ENCODE peak calls at places on chromosomes 13 and 19, in four cellular contexts. N, V, X and M are unnamed samples.

GRCh38 chr19:49368711-49369358 is 5.2 kb downstream of the DKKL1 start:
- DNase-seq in N (no peak), V (no peak), X (no peak), M (no peak)

GRCh38 chr13:98909016-98909415 is 68.8 kb downstream of the DOCK9 start:
- DNase-seq in V (no peak), X (peak; percentile 35), N (no peak), M (no peak)

GRCh38 chr13:88586263-88586662 is 915.1 kb downstream of the SLITRK5 start:
- DNase-seq in V (no peak), X (no peak), N (no peak), M (no peak)

GRCh38 chr19:33221641-33222040 is 4.0 kb downstream of the SLC7A10 start:
- DNase-seq in N (no peak), V (no peak), X (no peak), M (no peak)

GRCh38 chr13:101026736-101027398 is 352.3 kb upstream of the TMTC4 start:
- DNase-seq in V (no peak), X (no peak), N (no peak), M (no peak)

GRCh38 chr19:4278926-4279529 is at the start of gene SHD:
- DNase-seq in X (no peak), N (no peak), V (no peak), M (no peak)

GRCh38 chr19:33876192-33876591 is 79.5 kb downstream of the KCTD15 start:
- DNase-seq in X (no peak), V (no peak), N (no peak), M (no peak)

GRCh38 chr13:32150239-32150638 is 118.7 kb downstream of the FRY start:
- DNase-seq in X (peak; percentile 47), V (no peak), N (no peak), M (no peak)

GRCh38 chr13:77860621-77861020 is 58.0 kb downstream of the EDNRB start:
- DNase-seq in V (no peak), X (peak; percentile 35), N (no peak), M (no peak)

GRCh38 chr13:93755341-93755740 is 528.7 kb downstream of the GPC6 start:
- DNase-seq in V (no peak), X (no peak), N (no peak), M (no peak)

GRCh38 chr19:33719366-33720154 is 77.1 kb upstream of the KCTD15 start:
- DNase-seq in V (peak; percentile 32), X (no peak), N (no peak), M (no peak)

GRCh38 chr19:18167975-18168645 is 5.5 kb upstream of the IFI30 start:
- DNase-seq in V (peak; percentile 67), X (peak; percentile 66), N (no peak), M (peak; percentile 61)

GRCh38 chr13:110329798-110330461 is 22.8 kb downstream of the COL4A2 start:
- DNase-seq in X (peak; percentile 30), V (no peak), N (no peak), M (no peak)

GRCh38 chr13:40776681-40777165 is 5.7 kb upstream of the MRPS31 start:
- DNase-seq in N (no peak), X (peak; percentile 21), V (no peak), M (peak; percentile 21)

GRCh38 chr19:17739121-17739875 is 12.0 kb upstream of the FCHO1 start:
- DNase-seq in V (no peak), X (peak; percentile 23), N (no peak), M (peak; percentile 65)

GRCh38 chr19:19170053-19170945 is at the start of gene MEF2B:
- DNase-seq in X (peak; percentile 86), N (peak; percentile 43), V (peak; percentile 73), M (peak; percentile 83)

GRCh38 chr13:50323440-50324070 is 308.3 kb downstream of the KCNRG start:
- DNase-seq in N (no peak), X (peak; percentile 91), V (no peak), M (no peak)

GRCh38 chr19:16070366-16070990 is 5.8 kb upstream of the TPM4 start:
- DNase-seq in V (peak; percentile 79), N (no peak), X (peak; percentile 25), M (peak; percentile 94)

GRCh38 chr13:114132419-114133121 is at the start of gene RASA3:
- DNase-seq in V (peak; percentile 87), X (peak; percentile 93), N (no peak), M (peak; percentile 72)

GRCh38 chr19:41327076-41327475 is 17.1 kb downstream of the CCDC97 start:
- DNase-seq in X (peak; percentile 13), V (no peak), N (no peak), M (no peak)